ENCODE peak calls at places on chromosomes 11 and 22, in seven cellular contexts. One of them, this sample, is unnamed.

GRCh38 chr11:1401656-1402221 is 12.0 kb downstream of the BRSK2 start:
- DNase-seq in KBM-7: peak
- DNase-seq in MV-4-11: peak
- DNase-seq in sigmoid colon: no peak
- DNase-seq in NCI-H2107: no peak
- DNase-seq in LoVo: peak
- DNase-seq in NT2/D1: no peak
- DNase-seq in this sample: peak

GRCh38 chr11:128179512-128179911 is 407.8 kb downstream of the ETS1 start:
- DNase-seq in KBM-7: no peak
- DNase-seq in MV-4-11: no peak
- DNase-seq in sigmoid colon: no peak
- DNase-seq in NCI-H2107: no peak
- DNase-seq in LoVo: no peak
- DNase-seq in NT2/D1: no peak
- DNase-seq in this sample: no peak

GRCh38 chr11:26599421-26599820 is 27.4 kb upstream of the MUC15 start:
- DNase-seq in KBM-7: no peak
- DNase-seq in MV-4-11: no peak
- DNase-seq in sigmoid colon: no peak
- DNase-seq in NCI-H2107: no peak
- DNase-seq in LoVo: no peak
- DNase-seq in NT2/D1: no peak
- DNase-seq in this sample: no peak

GRCh38 chr11:32315121-32315520 is 120.2 kb downstream of the WT1 start:
- DNase-seq in KBM-7: no peak
- DNase-seq in MV-4-11: no peak
- DNase-seq in sigmoid colon: no peak
- DNase-seq in NCI-H2107: no peak
- DNase-seq in LoVo: no peak
- DNase-seq in NT2/D1: no peak
- DNase-seq in this sample: no peak

GRCh38 chr11:13247606-13248320 is 29.8 kb upstream of the BMAL1 start:
- DNase-seq in KBM-7: no peak
- DNase-seq in MV-4-11: no peak
- DNase-seq in sigmoid colon: no peak
- DNase-seq in NCI-H2107: no peak
- DNase-seq in LoVo: no peak
- DNase-seq in NT2/D1: no peak
- DNase-seq in this sample: no peak

GRCh38 chr22:36872084-36872483 is 11.3 kb downstream of the NCF4 start:
- DNase-seq in KBM-7: no peak
- DNase-seq in MV-4-11: peak
- DNase-seq in sigmoid colon: no peak
- DNase-seq in NCI-H2107: no peak
- DNase-seq in LoVo: no peak
- DNase-seq in NT2/D1: no peak
- DNase-seq in this sample: no peak

GRCh38 chr22:17847360-17848078 is 73.2 kb upstream of the BID start:
- DNase-seq in KBM-7: no peak
- DNase-seq in MV-4-11: no peak
- DNase-seq in sigmoid colon: no peak
- DNase-seq in NCI-H2107: no peak
- DNase-seq in LoVo: no peak
- DNase-seq in NT2/D1: no peak
- DNase-seq in this sample: no peak

GRCh38 chr11:110376711-110377324 is 52.9 kb upstream of the FDX1 start:
- DNase-seq in KBM-7: peak
- DNase-seq in MV-4-11: peak
- DNase-seq in sigmoid colon: peak
- DNase-seq in NCI-H2107: peak
- DNase-seq in LoVo: peak
- DNase-seq in NT2/D1: peak
- DNase-seq in this sample: peak